ENCODE peak calls at places on chromosomes 3 and 15, in five cellular contexts. One of them, this sample, is unnamed.

GRCh38 chr3:194313642-194314430 is 37.3 kb downstream of the CPN2 start:
- DNase-seq in hepatocyte: no peak
- DNase-seq in HFFc6: no peak
- DNase-seq in Calu3: no peak
- DNase-seq in CD4-positive, alpha-beta T cell: no peak
- DNase-seq in this sample: no peak

GRCh38 chr15:53974121-53974520 is 4.1 kb upstream of the UNC13C start:
- DNase-seq in hepatocyte: no peak
- DNase-seq in HFFc6: no peak
- DNase-seq in Calu3: no peak
- DNase-seq in CD4-positive, alpha-beta T cell: no peak
- DNase-seq in this sample: no peak

GRCh38 chr15:61752001-61752400 is 308.2 kb downstream of the VPS13C start:
- DNase-seq in hepatocyte: no peak
- DNase-seq in HFFc6: no peak
- DNase-seq in Calu3: no peak
- DNase-seq in CD4-positive, alpha-beta T cell: no peak
- DNase-seq in this sample: no peak

GRCh38 chr3:184568918-184569829 is 7.6 kb downstream of the EPHB3 start:
- DNase-seq in hepatocyte: peak
- DNase-seq in HFFc6: peak
- DNase-seq in Calu3: peak
- DNase-seq in CD4-positive, alpha-beta T cell: no peak
- DNase-seq in this sample: peak

GRCh38 chr3:45347329-45348000 is 40.9 kb upstream of the LARS2 start:
- DNase-seq in hepatocyte: no peak
- DNase-seq in HFFc6: peak
- DNase-seq in Calu3: no peak
- DNase-seq in CD4-positive, alpha-beta T cell: no peak
- DNase-seq in this sample: no peak

GRCh38 chr3:78632925-78633324 is 1134.9 kb downstream of the ROBO1 start:
- DNase-seq in hepatocyte: no peak
- DNase-seq in HFFc6: no peak
- DNase-seq in Calu3: no peak
- DNase-seq in CD4-positive, alpha-beta T cell: no peak
- DNase-seq in this sample: no peak

GRCh38 chr15:89370120-89371077 is 35.8 kb upstream of the POLG start:
- DNase-seq in hepatocyte: no peak
- DNase-seq in HFFc6: no peak
- DNase-seq in Calu3: no peak
- DNase-seq in CD4-positive, alpha-beta T cell: no peak
- DNase-seq in this sample: no peak

GRCh38 chr15:69679623-69680228 is 227.1 kb downstream of the RPLP1 start:
- DNase-seq in hepatocyte: no peak
- DNase-seq in HFFc6: no peak
- DNase-seq in Calu3: no peak
- DNase-seq in CD4-positive, alpha-beta T cell: no peak
- DNase-seq in this sample: no peak

GRCh38 chr3:45366305-45366704 is 22.1 kb upstream of the LARS2 start:
- DNase-seq in hepatocyte: peak
- DNase-seq in HFFc6: no peak
- DNase-seq in Calu3: no peak
- DNase-seq in CD4-positive, alpha-beta T cell: no peak
- DNase-seq in this sample: no peak

GRCh38 chr15:64180235-64180824 is 17.5 kb upstream of the PPIB start:
- DNase-seq in hepatocyte: no peak
- DNase-seq in HFFc6: no peak
- DNase-seq in Calu3: no peak
- DNase-seq in CD4-positive, alpha-beta T cell: no peak
- DNase-seq in this sample: peak

GRCh38 chr15:68129072-68129471 is 75.0 kb downstream of the PIAS1 start:
- DNase-seq in hepatocyte: no peak
- DNase-seq in HFFc6: no peak
- DNase-seq in Calu3: no peak
- DNase-seq in CD4-positive, alpha-beta T cell: no peak
- DNase-seq in this sample: no peak

GRCh38 chr15:70680817-70681216 is 82.5 kb downstream of the UACA start:
- DNase-seq in hepatocyte: no peak
- DNase-seq in HFFc6: no peak
- DNase-seq in Calu3: no peak
- DNase-seq in CD4-positive, alpha-beta T cell: no peak
- DNase-seq in this sample: no peak

GRCh38 chr3:145942052-145942451 is 218.9 kb downstream of the PLOD2 start:
- DNase-seq in hepatocyte: no peak
- DNase-seq in HFFc6: peak
- DNase-seq in Calu3: no peak
- DNase-seq in CD4-positive, alpha-beta T cell: no peak
- DNase-seq in this sample: no peak

GRCh38 chr3:127953092-127953491 is 38.1 kb downstream of the KBTBD12 start:
- DNase-seq in hepatocyte: no peak
- DNase-seq in HFFc6: no peak
- DNase-seq in Calu3: no peak
- DNase-seq in CD4-positive, alpha-beta T cell: no peak
- DNase-seq in this sample: no peak

GRCh38 chr3:57974796-57975388 is 33.3 kb upstream of the FLNB start:
- DNase-seq in hepatocyte: peak
- DNase-seq in HFFc6: peak
- DNase-seq in Calu3: no peak
- DNase-seq in CD4-positive, alpha-beta T cell: no peak
- DNase-seq in this sample: no peak

GRCh38 chr3:113747719-113748046 is 848 bp downstream of the ATP6V1A start:
- DNase-seq in hepatocyte: no peak
- DNase-seq in HFFc6: no peak
- DNase-seq in Calu3: no peak
- DNase-seq in CD4-positive, alpha-beta T cell: no peak
- DNase-seq in this sample: no peak

GRCh38 chr15:94532226-94532625 is 300.9 kb downstream of the MCTP2 start:
- DNase-seq in hepatocyte: no peak
- DNase-seq in HFFc6: no peak
- DNase-seq in Calu3: no peak
- DNase-seq in CD4-positive, alpha-beta T cell: no peak
- DNase-seq in this sample: no peak

GRCh38 chr3:19232566-19232965 is 84.3 kb downstream of the KCNH8 start:
- DNase-seq in hepatocyte: no peak
- DNase-seq in HFFc6: no peak
- DNase-seq in Calu3: no peak
- DNase-seq in CD4-positive, alpha-beta T cell: no peak
- DNase-seq in this sample: no peak

GRCh38 chr15:78149068-78149804 is at the start of gene IDH3A:
- DNase-seq in hepatocyte: peak
- DNase-seq in HFFc6: peak
- DNase-seq in Calu3: peak
- DNase-seq in CD4-positive, alpha-beta T cell: peak
- DNase-seq in this sample: peak

DNA sequence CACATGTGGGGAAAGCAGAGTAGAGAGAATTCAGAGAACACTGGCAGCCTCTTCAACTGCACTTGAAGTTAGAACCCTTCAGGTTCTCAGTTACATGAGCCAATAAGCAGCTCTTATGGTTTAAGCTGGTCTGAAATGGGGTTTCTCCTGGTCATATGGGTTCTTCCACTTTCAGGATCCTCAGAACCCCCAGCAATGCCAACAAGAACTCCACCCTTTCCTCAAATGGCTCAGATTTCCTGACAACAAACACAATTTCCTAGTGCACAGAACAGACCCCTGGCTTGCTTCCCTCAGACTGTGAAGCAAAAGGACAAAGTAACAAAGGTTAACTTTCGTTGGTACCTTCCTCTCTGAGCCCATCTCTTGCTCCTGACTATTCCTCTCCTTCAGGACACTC is 23.9 kb upstream of the FRMD4B start:
- DNase-seq in hepatocyte: no peak
- DNase-seq in HFFc6: no peak
- DNase-seq in Calu3: no peak
- DNase-seq in CD4-positive, alpha-beta T cell: no peak
- DNase-seq in this sample: no peak
- TF ChIP-seq CTCF in hepatocyte: no peak
- TF ChIP-seq CTCF in HFFc6: no peak
- TF ChIP-seq CTCF in Calu3: no peak
- TF ChIP-seq CTCF in CD4-positive, alpha-beta T cell: no peak
- TF ChIP-seq CTCF in this sample: no peak

GRCh38 chr3:155739154-155739553 is 5.7 kb downstream of the PLCH1 start:
- DNase-seq in hepatocyte: peak
- DNase-seq in HFFc6: no peak
- DNase-seq in Calu3: no peak
- DNase-seq in CD4-positive, alpha-beta T cell: no peak
- DNase-seq in this sample: no peak
- TF ChIP-seq CTCF in hepatocyte: peak
- TF ChIP-seq CTCF in HFFc6: no peak
- TF ChIP-seq CTCF in Calu3: no peak
- TF ChIP-seq CTCF in CD4-positive, alpha-beta T cell: no peak
- TF ChIP-seq CTCF in this sample: no peak

GRCh38 chr3:50321844-50322385 is 630 bp downstream of the HYAL2 start:
- DNase-seq in hepatocyte: no peak
- DNase-seq in HFFc6: no peak
- DNase-seq in Calu3: no peak
- DNase-seq in CD4-positive, alpha-beta T cell: no peak
- DNase-seq in this sample: no peak
- TF ChIP-seq CTCF in hepatocyte: peak
- TF ChIP-seq CTCF in HFFc6: peak
- TF ChIP-seq CTCF in Calu3: peak
- TF ChIP-seq CTCF in CD4-positive, alpha-beta T cell: peak
- TF ChIP-seq CTCF in this sample: peak

GRCh38 chr3:99967796-99968195 is 146.5 kb downstream of the FILIP1L start:
- DNase-seq in hepatocyte: peak
- DNase-seq in HFFc6: peak
- DNase-seq in Calu3: no peak
- DNase-seq in CD4-positive, alpha-beta T cell: no peak
- DNase-seq in this sample: no peak

GRCh38 chr3:99969133-99969532 is 145.2 kb downstream of the FILIP1L start:
- DNase-seq in hepatocyte: no peak
- DNase-seq in HFFc6: no peak
- DNase-seq in Calu3: no peak
- DNase-seq in CD4-positive, alpha-beta T cell: no peak
- DNase-seq in this sample: no peak

GRCh38 chr3:99965681-99966408 is 148.2 kb downstream of the CMSS1 start:
- DNase-seq in hepatocyte: peak
- DNase-seq in HFFc6: no peak
- DNase-seq in Calu3: no peak
- DNase-seq in CD4-positive, alpha-beta T cell: no peak
- DNase-seq in this sample: no peak

GRCh38 chr3:99965077-99965476 is 147.4 kb downstream of the CMSS1 start:
- DNase-seq in hepatocyte: peak
- DNase-seq in HFFc6: peak
- DNase-seq in Calu3: no peak
- DNase-seq in CD4-positive, alpha-beta T cell: no peak
- DNase-seq in this sample: no peak

DNA sequence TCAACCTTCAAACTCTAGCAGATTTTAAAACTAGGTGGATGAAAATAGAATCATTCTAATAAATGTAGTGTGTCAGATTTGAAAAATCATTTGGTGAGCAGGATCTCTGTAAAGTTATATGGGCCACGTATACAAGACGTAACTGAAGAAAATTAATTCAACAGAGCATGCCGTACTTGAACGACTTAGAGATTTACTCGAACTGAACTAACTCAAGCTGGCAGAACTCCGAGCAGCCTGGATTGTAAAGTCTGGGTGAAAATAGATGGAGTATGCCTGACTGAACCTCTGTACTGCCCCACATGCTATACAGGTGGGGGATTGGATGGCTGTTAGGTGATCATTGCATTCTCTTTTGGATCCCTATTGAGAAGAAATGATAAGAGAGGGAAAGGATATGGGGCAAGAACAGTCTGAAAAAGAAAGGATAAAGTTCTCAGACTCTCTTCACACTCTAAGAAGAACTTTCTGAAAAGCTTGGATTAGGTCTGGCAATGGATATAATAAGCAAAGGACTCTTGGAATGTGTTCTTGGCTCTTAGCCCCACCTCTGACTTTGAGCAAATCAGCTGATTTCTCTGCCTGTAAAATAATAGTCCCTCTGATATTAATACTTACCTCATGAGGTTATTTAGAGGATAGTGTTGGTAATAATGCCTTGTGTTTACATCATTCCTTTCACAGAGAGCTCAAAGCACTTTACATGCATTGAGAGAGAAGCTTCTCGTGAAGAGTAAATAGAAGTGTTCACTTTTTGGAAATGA is 147.5 kb downstream of the FILIP1L start:
- DNase-seq in hepatocyte: no peak
- DNase-seq in HFFc6: peak
- DNase-seq in Calu3: no peak
- DNase-seq in CD4-positive, alpha-beta T cell: no peak
- DNase-seq in this sample: no peak
- TF ChIP-seq CTCF in hepatocyte: no peak
- TF ChIP-seq CTCF in HFFc6: no peak
- TF ChIP-seq CTCF in Calu3: no peak
- TF ChIP-seq CTCF in CD4-positive, alpha-beta T cell: no peak
- TF ChIP-seq CTCF in this sample: no peak

GRCh38 chr3:157120071-157120892 is 39.7 kb downstream of the CCNL1 start:
- DNase-seq in hepatocyte: peak
- DNase-seq in HFFc6: no peak
- DNase-seq in Calu3: peak
- DNase-seq in CD4-positive, alpha-beta T cell: no peak
- DNase-seq in this sample: no peak
- TF ChIP-seq CTCF in hepatocyte: no peak
- TF ChIP-seq CTCF in HFFc6: no peak
- TF ChIP-seq CTCF in Calu3: no peak
- TF ChIP-seq CTCF in CD4-positive, alpha-beta T cell: no peak
- TF ChIP-seq CTCF in this sample: no peak

GRCh38 chr3:81339040-81339845 is 422.2 kb downstream of the GBE1 start:
- DNase-seq in hepatocyte: peak
- DNase-seq in HFFc6: no peak
- DNase-seq in Calu3: no peak
- DNase-seq in CD4-positive, alpha-beta T cell: no peak
- DNase-seq in this sample: no peak
- TF ChIP-seq CTCF in hepatocyte: peak
- TF ChIP-seq CTCF in HFFc6: peak
- TF ChIP-seq CTCF in Calu3: no peak
- TF ChIP-seq CTCF in CD4-positive, alpha-beta T cell: no peak
- TF ChIP-seq CTCF in this sample: peak

GRCh38 chr3:124347418-124347817 is 355.5 kb upstream of the ROPN1 start:
- DNase-seq in hepatocyte: no peak
- DNase-seq in HFFc6: no peak
- DNase-seq in Calu3: no peak
- DNase-seq in CD4-positive, alpha-beta T cell: no peak
- DNase-seq in this sample: no peak
- TF ChIP-seq CTCF in hepatocyte: no peak
- TF ChIP-seq CTCF in HFFc6: peak
- TF ChIP-seq CTCF in Calu3: no peak
- TF ChIP-seq CTCF in CD4-positive, alpha-beta T cell: no peak
- TF ChIP-seq CTCF in this sample: no peak

GRCh38 chr3:169744332-169745054 is 20.4 kb downstream of the TERC start:
- DNase-seq in hepatocyte: no peak
- DNase-seq in HFFc6: no peak
- DNase-seq in Calu3: no peak
- DNase-seq in CD4-positive, alpha-beta T cell: no peak
- DNase-seq in this sample: no peak
- TF ChIP-seq CTCF in hepatocyte: peak
- TF ChIP-seq CTCF in HFFc6: peak
- TF ChIP-seq CTCF in Calu3: peak
- TF ChIP-seq CTCF in CD4-positive, alpha-beta T cell: peak
- TF ChIP-seq CTCF in this sample: peak

This sample was measured in nephron progenitor cell.